ENCODE peak calls at places on chromosomes 12 and 14, in ten cellular contexts. X is PC-9; C is heart left ventricle; K is CD8-positive, alpha-beta T cell; J is mammary epithelial cell; Q is aorta; U is tibial artery; N is adrenal gland; T is cardiac muscle cell; P is endothelial cell of umbilical vein. B is an unnamed sample. For H3K4me1, the result is how much of the 10 kb centered on the place peaks cover.

GRCh38 chr12:33486058-33486457 is 46.4 kb upstream of the SYT10 start:
- DNase-seq in T (no peak), J (peak), C (no peak), P (no peak), X (no peak), Q (no peak), K (no peak), N (no peak), U (no peak), B (no peak)

GRCh38 chr12:3251067-3251466 is 173.9 kb downstream of the TSPAN9 start:
- DNase-seq in C (peak), Q (no peak), X (no peak), J (no peak), P (no peak), N (no peak), U (no peak), K (no peak), T (no peak), B (no peak)

GRCh38 chr12:6272300-6273208 is 37.9 kb upstream of the PLEKHG6 start:
- DNase-seq in U (no peak), J (peak), P (no peak), C (no peak), N (no peak), K (no peak), Q (peak), T (no peak), X (peak), B (no peak)

GRCh38 chr12:54723653-54724256 is 75.6 kb upstream of the DCD start:
- DNase-seq in J (no peak), U (no peak), K (peak), X (no peak), N (peak), P (peak), C (no peak), Q (no peak), T (peak), B (no peak)

GRCh38 chr12:7788316-7788689 is 899 bp upstream of the NANOG start:
- DNase-seq in Q (no peak), X (no peak), P (no peak), J (no peak), T (no peak), N (no peak), U (no peak), C (no peak), K (no peak), B (no peak)

GRCh38 chr14:32693114-32693513 is 245.6 kb upstream of the NPAS3 start:
- DNase-seq in C (no peak), X (peak), T (peak), Q (no peak), J (peak), K (no peak), U (no peak), N (no peak), P (no peak), B (no peak)

GRCh38 chr14:59333668-59334067 is 131.5 kb downstream of the GPR135 start:
- DNase-seq in C (no peak), N (peak), P (peak), U (no peak), Q (no peak), X (no peak), T (peak), J (peak), K (no peak), B (no peak)

GRCh38 chr12:14384783-14385638 is 19.5 kb downstream of the ATF7IP start:
- DNase-seq in Q (no peak), K (peak), X (peak), T (peak), N (peak), P (peak), C (peak), J (peak), U (peak), B (peak)

GRCh38 chr12:108720757-108721514 is 10.4 kb downstream of the CORO1C start:
- DNase-seq in J (peak), C (no peak), U (no peak), T (no peak), Q (no peak), N (no peak), P (no peak), X (peak), K (no peak), B (no peak)

GRCh38 chr12:2225736-2226135 is 172.9 kb downstream of the CACNA1C start:
- DNase-seq in N (no peak), T (no peak), K (no peak), C (no peak), P (no peak), Q (no peak), J (no peak), X (no peak), U (no peak), B (no peak)

GRCh38 chr12:25187781-25188180 is 7.2 kb downstream of the DNAI7 start:
- DNase-seq in K (no peak), X (no peak), U (no peak), J (peak), C (no peak), P (no peak), N (no peak), Q (no peak), T (peak), B (no peak)

GRCh38 chr12:15662303-15662980 is 126.7 kb downstream of the EPS8 start:
- DNase-seq in N (no peak), K (no peak), C (no peak), X (no peak), U (no peak), P (peak), J (peak), T (peak), Q (no peak), B (no peak)

GRCh38 chr12:49295087-49296001 is at the start of gene PRPH:
- DNase-seq in K (no peak), U (no peak), P (no peak), T (no peak), J (no peak), C (no peak), X (no peak), N (peak), Q (peak), B (no peak)

GRCh38 chr12:47343684-47344567 is 264.2 kb upstream of the AMIGO2 start:
- DNase-seq in U (no peak), X (no peak), N (no peak), Q (no peak), P (peak), T (no peak), J (peak), C (no peak), K (no peak), B (no peak)

GRCh38 chr12:85781751-85782150 is 54.5 kb downstream of the RASSF9 start:
- DNase-seq in X (no peak), Q (no peak), N (no peak), J (no peak), P (no peak), K (no peak), U (no peak), T (no peak), C (no peak), B (no peak)

GRCh38 chr12:28517101-28517500 is 326.8 kb downstream of the CCDC91 start:
- DNase-seq in U (no peak), J (no peak), C (no peak), P (peak), T (no peak), Q (no peak), X (no peak), K (no peak), N (no peak), B (no peak)

GRCh38 chr14:88611878-88612277 is 49.0 kb downstream of the ZC3H14 start:
- DNase-seq in C (no peak), N (no peak), X (no peak), Q (no peak), T (no peak), J (no peak), P (peak), K (no peak), U (no peak), B (no peak)

GRCh38 chr14:26863736-26864135 is 265.9 kb upstream of the NOVA1 start:
- DNase-seq in N (no peak), Q (no peak), K (no peak), T (peak), P (peak), C (no peak), U (no peak), X (no peak), J (no peak), B (no peak)

GRCh38 chr12:50637870-50638481 is 125.9 kb upstream of the ATF1 start:
- DNase-seq in T (peak), J (peak), C (no peak), P (peak), K (no peak), Q (no peak), X (no peak), N (no peak), U (no peak), B (peak)

GRCh38 chr12:48004039-48004940 is at the start of gene COL2A1:
- DNase-seq in U (no peak), P (peak), Q (no peak), J (peak), C (no peak), N (peak), K (no peak), T (peak), X (no peak), B (peak)

GRCh38 chr14:99541677-99542470 is 60.7 kb downstream of the CCNK start:
- DNase-seq in Q (no peak), U (no peak), T (no peak), C (no peak), K (no peak), N (peak), X (peak), P (peak), J (no peak), B (no peak)

GRCh38 chr14:79581912-79582576 is 629.3 kb downstream of the DIO2 start:
- DNase-seq in Q (no peak), J (no peak), N (no peak), T (no peak), X (no peak), K (no peak), C (no peak), U (no peak), P (no peak), B (no peak)

GRCh38 chr12:2094597-2094996 is 41.8 kb downstream of the CACNA1C start:
- DNase-seq in P (no peak), U (no peak), C (no peak), N (no peak), K (no peak), Q (no peak), T (peak), J (no peak), X (no peak), B (no peak)

GRCh38 chr12:124577986-124578385 is 10.6 kb upstream of the NCOR2 start:
- DNase-seq in C (no peak), X (no peak), J (peak), U (no peak), N (no peak), P (no peak), Q (no peak), K (no peak), T (no peak), B (no peak)

GRCh38 chr14:73143617-73144016 is 7.3 kb downstream of the PSEN1 start:
- DNase-seq in P (no peak), X (no peak), K (no peak), Q (no peak), C (no peak), U (no peak), N (no peak), T (no peak), J (no peak), B (no peak)

GRCh38 chr12:65074932-65075331 is 46.2 kb downstream of the WIF1 start:
- DNase-seq in T (no peak), N (no peak), Q (no peak), U (no peak), C (no peak), K (no peak), J (no peak), P (no peak), X (no peak), B (no peak)

GRCh38 chr14:33914676-33915516 is 36.0 kb downstream of the EGLN3 start:
- DNase-seq in Q (no peak), C (no peak), J (peak), X (peak), P (peak), T (peak), N (no peak), U (no peak), K (no peak), B (no peak)

GRCh38 chr12:64088431-64089349 is 133.4 kb downstream of the KICS2 start:
- DNase-seq in T (peak), X (peak), K (no peak), P (peak), N (peak), U (peak), C (peak), J (peak), Q (no peak), B (peak)

GRCh38 chr12:64323476-64324225 is 66.9 kb downstream of the C12orf56 start:
- DNase-seq in Q (no peak), X (no peak), J (no peak), T (no peak), N (no peak), P (no peak), C (no peak), U (no peak), K (no peak), B (peak)

GRCh38 chr12:111443586-111443985 is 37.9 kb downstream of the SH2B3 start:
- DNase-seq in Q (peak), T (no peak), X (no peak), N (no peak), P (no peak), C (peak), U (no peak), K (no peak), J (peak), B (no peak)

GRCh38 chr12:130729344-130729743 is 13.2 kb upstream of the RIMBP2 start:
- DNase-seq in C (no peak), J (no peak), U (no peak), K (no peak), N (no peak), T (no peak), P (no peak), Q (no peak), X (no peak), B (no peak)

GRCh38 chr12:119169150-119169549 is 9.6 kb upstream of the HSPB8 start:
- DNase-seq in N (no peak), U (no peak), Q (no peak), P (no peak), X (peak), C (no peak), T (no peak), K (no peak), J (no peak), B (peak)
- H3K4me3 ChIP-seq in N (no peak), U (no peak), Q (no peak), P (no peak), X (no peak), C (no peak), T (no peak), K (no peak), J (no peak), B (no peak)

DNA sequence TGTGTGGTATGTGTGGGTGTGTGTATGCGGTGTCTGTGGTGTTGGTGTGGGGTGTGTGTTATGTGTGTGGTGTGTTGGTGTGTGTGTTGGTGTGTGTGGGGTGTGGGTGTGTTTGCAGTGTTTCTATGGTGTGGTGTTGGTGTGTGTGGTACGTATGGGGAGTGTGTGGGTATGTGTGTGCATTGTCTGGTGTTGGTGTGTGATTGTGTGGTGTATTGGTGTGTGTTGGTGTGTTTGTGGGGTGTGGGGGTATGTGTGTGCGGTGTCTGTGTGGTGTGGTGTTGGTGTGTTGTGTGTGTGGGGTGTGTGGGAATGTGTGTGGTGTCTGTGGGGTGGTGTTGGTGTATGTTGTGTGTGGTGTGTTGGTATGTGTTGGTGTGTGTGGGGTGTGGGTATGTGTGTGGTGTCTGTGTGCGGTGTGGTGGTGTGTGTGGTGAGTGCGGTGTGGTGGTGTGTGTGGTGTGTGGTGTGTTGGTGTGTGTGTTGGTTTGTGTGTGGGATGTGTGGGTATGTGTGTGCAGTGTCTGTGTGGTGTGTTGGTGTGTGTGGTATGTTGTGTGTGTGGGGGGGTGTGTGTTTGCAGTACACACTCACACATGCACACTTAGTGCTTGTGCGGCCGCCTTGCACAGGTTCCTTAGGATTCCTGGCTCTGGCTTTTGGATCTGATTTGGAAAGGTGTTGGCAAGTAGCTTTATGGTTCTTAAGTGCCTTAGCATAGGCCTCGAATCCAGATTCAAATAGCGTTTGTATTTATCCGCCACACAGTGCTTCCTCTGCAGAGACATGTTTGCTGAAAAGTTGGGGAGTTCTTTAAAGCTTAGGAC is 16.4 kb downstream of the MLXIP start:
- DNase-seq in N (no peak), U (no peak), X (no peak), K (no peak), P (peak), Q (no peak), T (peak), J (no peak), C (no peak), B (peak)
- H3K4me1 ChIP-seq in N (half or more), U (under half), X (under half), K (half or more), P (under half), Q (under half), T (under half), J (half or more), C (under half), B (under half)

GRCh38 chr12:114400925-114401324 is 5.0 kb downstream of the TBX5 start:
- DNase-seq in T (peak), U (no peak), Q (no peak), K (no peak), P (no peak), N (no peak), X (no peak), J (no peak), C (peak), B (no peak)
- H3K4me3 ChIP-seq in T (peak), U (no peak), Q (no peak), K (no peak), P (no peak), N (no peak), X (no peak), J (no peak), C (peak), B (no peak)

DNA sequence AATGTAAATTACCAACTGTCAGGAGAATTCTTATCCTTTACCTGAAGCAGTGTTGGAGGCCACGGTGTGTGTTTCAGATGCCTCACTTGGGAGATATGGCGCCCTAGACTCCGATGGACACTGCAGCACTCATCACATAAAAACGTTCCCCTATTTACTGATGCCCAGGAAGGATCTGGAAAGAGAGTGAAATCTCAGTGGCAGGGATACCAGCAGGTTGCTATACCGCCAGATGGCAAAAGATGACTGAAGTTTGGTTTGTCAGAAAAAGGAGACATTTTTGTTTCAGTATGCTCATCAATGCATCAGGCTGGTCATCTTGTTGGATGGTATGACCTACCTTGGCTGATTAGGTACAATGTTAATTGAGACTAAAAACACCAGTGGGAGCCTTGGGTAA is 4.6 kb downstream of the GIT2 start:
- DNase-seq in U (no peak), Q (no peak), C (no peak), P (no peak), N (no peak), J (no peak), X (no peak), K (no peak), T (no peak), B (no peak)
- H3K4me1 ChIP-seq in U (under half), Q (under half), C (under half), P (under half), N (under half), J (under half), X (under half), K (under half), T (under half), B (under half)

B was measured in Caco-2.